ENCODE peak calls at places on chromosomes 16 and 17, in five cellular contexts. One of them, this sample, is unnamed.
A peak's percentile ranks its signal among the peaks of the same experiment; 100 is the strongest.

GRCh38 chr17:29578626-29579485 is 10.4 kb downstream of the TP53I13 start:
- DNase-seq in A549: no peak
- DNase-seq in RWPE2: no peak
- DNase-seq in Peyer's patch: no peak
- DNase-seq in NB4: no peak
- DNase-seq in this sample: no peak

GRCh38 chr16:88456356-88457292 is 3.5 kb downstream of the ZFPM1 start:
- DNase-seq in Peyer's patch: no peak
- DNase-seq in NB4: no peak
- DNase-seq in A549: no peak
- DNase-seq in RWPE2: no peak
- DNase-seq in this sample: no peak

GRCh38 chr17:10730956-10731879 is 1.4 kb upstream of the TMEM220 start:
- DNase-seq in RWPE2: no peak
- DNase-seq in NB4: no peak
- DNase-seq in Peyer's patch: peak; percentile 63
- DNase-seq in A549: no peak
- DNase-seq in this sample: no peak

GRCh38 chr17:22507823-22508222 is 815.5 kb downstream of the KCNJ18 start:
- DNase-seq in Peyer's patch: no peak
- DNase-seq in RWPE2: no peak
- DNase-seq in A549: peak; percentile 41
- DNase-seq in NB4: peak; percentile 76
- DNase-seq in this sample: no peak

GRCh38 chr17:5485270-5486205 is at the start of gene DERL2:
- DNase-seq in Peyer's patch: no peak
- DNase-seq in NB4: peak; percentile 44
- DNase-seq in RWPE2: no peak
- DNase-seq in A549: peak; percentile 63
- DNase-seq in this sample: no peak

GRCh38 chr16:79007614-79008013 is 592.9 kb downstream of the MAF start:
- DNase-seq in Peyer's patch: no peak
- DNase-seq in RWPE2: no peak
- DNase-seq in A549: no peak
- DNase-seq in NB4: no peak
- DNase-seq in this sample: no peak

GRCh38 chr16:88913001-88913612 is 46.6 kb upstream of the PABPN1L start:
- DNase-seq in Peyer's patch: no peak
- DNase-seq in NB4: no peak
- DNase-seq in A549: no peak
- DNase-seq in RWPE2: no peak
- DNase-seq in this sample: no peak

GRCh38 chr16:67445913-67446907 is 15.3 kb downstream of the HSD11B2 start:
- DNase-seq in NB4: no peak
- DNase-seq in RWPE2: no peak
- DNase-seq in Peyer's patch: peak; percentile 81
- DNase-seq in A549: no peak
- DNase-seq in this sample: no peak

GRCh38 chr17:7636192-7636591 is 6.3 kb downstream of the SHBG start:
- DNase-seq in RWPE2: no peak
- DNase-seq in NB4: no peak
- DNase-seq in Peyer's patch: no peak
- DNase-seq in A549: no peak
- DNase-seq in this sample: no peak

DNA sequence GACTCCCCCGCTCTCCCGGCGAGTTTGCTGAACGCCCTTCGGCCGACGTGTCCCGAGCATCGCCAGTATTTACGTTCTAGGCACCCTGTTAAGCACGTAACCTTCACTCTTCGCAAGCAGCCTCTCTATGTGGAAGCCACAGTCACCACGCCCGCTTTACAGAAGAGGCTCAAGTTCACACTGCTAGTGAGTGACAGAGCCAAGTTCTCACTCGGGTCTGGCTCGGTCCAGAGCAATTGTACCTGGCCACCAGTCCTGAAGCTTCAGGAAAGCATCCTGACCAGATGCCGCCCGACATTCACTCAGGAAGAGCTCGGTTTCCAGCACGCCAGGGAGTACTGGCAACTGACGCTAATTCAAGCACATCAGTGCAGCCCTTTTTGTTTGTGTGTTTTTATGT is 13.5 kb upstream of the ABR start:
- DNase-seq in RWPE2: no peak
- DNase-seq in NB4: no peak
- DNase-seq in A549: no peak
- DNase-seq in Peyer's patch: no peak
- DNase-seq in this sample: no peak
- TF ChIP-seq CTCF in RWPE2: no peak
- TF ChIP-seq CTCF in NB4: no peak
- TF ChIP-seq CTCF in A549: no peak
- TF ChIP-seq CTCF in Peyer's patch: no peak
- TF ChIP-seq CTCF in this sample: no peak

GRCh38 chr17:46851029-46851741 is at the start of gene WNT9B:
- DNase-seq in RWPE2: no peak
- DNase-seq in A549: peak; percentile 44
- DNase-seq in NB4: no peak
- DNase-seq in Peyer's patch: peak; percentile 87
- DNase-seq in this sample: no peak
- H3K4me3 ChIP-seq in RWPE2: peak within 1 kb of the TSS; percentile 32
- H3K4me3 ChIP-seq in A549: peak within 1 kb of the TSS; percentile 58
- H3K4me3 ChIP-seq in NB4: no peak within 1 kb of the TSS
- H3K4me3 ChIP-seq in Peyer's patch: peak within 1 kb of the TSS; percentile 61
- H3K4me3 ChIP-seq in this sample: no peak within 1 kb of the TSS

GRCh38 chr17:48488548-48489106 is 42.2 kb downstream of the HOXB1 start:
- DNase-seq in RWPE2: no peak
- DNase-seq in A549: no peak
- DNase-seq in Peyer's patch: no peak
- DNase-seq in NB4: no peak
- DNase-seq in this sample: no peak

GRCh38 chr17:48484256-48484655 is 46.6 kb downstream of the HOXB1 start:
- DNase-seq in NB4: no peak
- DNase-seq in RWPE2: no peak
- DNase-seq in A549: no peak
- DNase-seq in Peyer's patch: no peak
- DNase-seq in this sample: no peak

GRCh38 chr17:48487221-48487620 is 43.6 kb downstream of the HOXB1 start:
- DNase-seq in NB4: no peak
- DNase-seq in A549: no peak
- DNase-seq in Peyer's patch: no peak
- DNase-seq in RWPE2: no peak
- DNase-seq in this sample: no peak

GRCh38 chr17:48484850-48485249 is 46.0 kb downstream of the HOXB1 start:
- DNase-seq in Peyer's patch: no peak
- DNase-seq in RWPE2: no peak
- DNase-seq in A549: peak; percentile 45
- DNase-seq in NB4: peak; percentile 42
- DNase-seq in this sample: no peak

GRCh38 chr17:48486557-48486956 is 44.3 kb downstream of the HOXB1 start:
- DNase-seq in RWPE2: peak; percentile 90
- DNase-seq in Peyer's patch: no peak
- DNase-seq in NB4: no peak
- DNase-seq in A549: peak; percentile 72
- DNase-seq in this sample: peak; percentile 21
- TF ChIP-seq CTCF in RWPE2: peak; percentile 39
- TF ChIP-seq CTCF in Peyer's patch: no peak
- TF ChIP-seq CTCF in NB4: no peak
- TF ChIP-seq CTCF in A549: no peak
- TF ChIP-seq CTCF in this sample: no peak

GRCh38 chr17:76671912-76672262 is 28.3 kb upstream of the ST6GALNAC1 start:
- DNase-seq in Peyer's patch: no peak
- DNase-seq in NB4: no peak
- DNase-seq in RWPE2: no peak
- DNase-seq in A549: no peak
- DNase-seq in this sample: no peak

GRCh38 chr17:76673729-76674128 is 30.2 kb upstream of the ST6GALNAC1 start:
- DNase-seq in NB4: no peak
- DNase-seq in RWPE2: no peak
- DNase-seq in A549: no peak
- DNase-seq in Peyer's patch: no peak
- DNase-seq in this sample: no peak

GRCh38 chr17:76672270-76672851 is 28.8 kb upstream of the ST6GALNAC1 start:
- DNase-seq in A549: no peak
- DNase-seq in NB4: no peak
- DNase-seq in RWPE2: no peak
- DNase-seq in Peyer's patch: no peak
- DNase-seq in this sample: peak; percentile 29

GRCh38 chr17:76671123-76671911 is 27.8 kb upstream of the ST6GALNAC1 start:
- DNase-seq in A549: peak; percentile 100
- DNase-seq in Peyer's patch: peak; percentile 99
- DNase-seq in NB4: peak; percentile 100
- DNase-seq in RWPE2: peak; percentile 100
- DNase-seq in this sample: peak; percentile 100

GRCh38 chr17:76672892-76673291 is 29.3 kb upstream of the ST6GALNAC1 start:
- DNase-seq in A549: no peak
- DNase-seq in NB4: no peak
- DNase-seq in Peyer's patch: no peak
- DNase-seq in RWPE2: no peak
- DNase-seq in this sample: no peak
- H3K4me3 ChIP-seq in A549: no peak overlapping the region
- H3K4me3 ChIP-seq in NB4: peak overlapping the region; percentile 93
- H3K4me3 ChIP-seq in Peyer's patch: no peak overlapping the region
- H3K4me3 ChIP-seq in RWPE2: no peak overlapping the region
- H3K4me3 ChIP-seq in this sample: no peak overlapping the region